ENCODE peak calls at places on chromosomes 1 and 21, in nine cellular contexts. P, B, V, X, G, K, S, C and F are unnamed samples.

GRCh38 chr1:2482588-2482987 is 6.5 kb downstream of the PLCH2 start:
- DNase-seq in P (no peak), B (no peak), V (no peak), X (no peak), G (peak; percentile 46), K (no peak), S (no peak), C (no peak), F (no peak)

GRCh38 chr1:89996415-89997110 is 1.7 kb downstream of the ZNF326 start:
- DNase-seq in P (no peak), B (no peak), V (no peak), X (no peak), G (no peak), K (no peak), S (no peak), C (no peak), F (no peak)

GRCh38 chr1:51313961-51314777 is 16.2 kb downstream of the TTC39A start:
- DNase-seq in P (peak; percentile 87), B (no peak), V (no peak), X (no peak), G (no peak), K (no peak), S (peak; percentile 56), C (peak; percentile 51), F (no peak)

GRCh38 chr1:207752456-207753132 is 740 bp downstream of the CD46 start:
- DNase-seq in P (peak; percentile 13), B (peak; percentile 71), V (peak; percentile 11), X (peak; percentile 11), G (peak; percentile 70), K (no peak), S (peak; percentile 85), C (no peak), F (no peak)

GRCh38 chr1:19484338-19484792 is 974 bp downstream of the CAPZB start:
- DNase-seq in P (no peak), B (no peak), V (no peak), X (peak; percentile 42), G (no peak), K (no peak), S (peak; percentile 67), C (no peak), F (no peak)

GRCh38 chr1:22131875-22132486 is 10.9 kb downstream of the WNT4 start:
- DNase-seq in P (no peak), B (peak; percentile 93), V (no peak), X (peak; percentile 63), G (peak; percentile 66), K (no peak), S (peak; percentile 74), C (no peak), F (no peak)

GRCh38 chr1:169944621-169945020 is 50.9 kb upstream of the SCYL3 start:
- DNase-seq in P (no peak), B (peak; percentile 50), V (no peak), X (no peak), G (no peak), K (no peak), S (no peak), C (no peak), F (no peak)

GRCh38 chr21:32364387-32364786 is 28.4 kb downstream of the URB1 start:
- DNase-seq in P (no peak), B (no peak), V (no peak), X (no peak), G (no peak), K (peak; percentile 18), S (no peak), C (no peak), F (no peak)

GRCh38 chr1:150974580-150975478 is at the start of gene CERS2:
- DNase-seq in P (peak; percentile 69), B (peak; percentile 91), V (no peak), X (peak; percentile 78), G (peak; percentile 85), K (peak; percentile 61), S (peak; percentile 92), C (peak; percentile 92), F (peak; percentile 49)

GRCh38 chr1:108048311-108049082 is 83.5 kb upstream of the VAV3 start:
- DNase-seq in P (no peak), B (no peak), V (no peak), X (no peak), G (no peak), K (no peak), S (no peak), C (no peak), F (no peak)
- H3K27ac ChIP-seq in P (no peak overlapping the region), B (no peak overlapping the region), V (no peak overlapping the region), X (no peak overlapping the region), G (no peak overlapping the region), K (peak overlapping the region; percentile 63), S (no peak overlapping the region), C (no peak overlapping the region), F (no peak overlapping the region)

GRCh38 chr1:203289982-203290260 is 15.4 kb upstream of the BTG2 start:
- DNase-seq in P (no peak), B (no peak), V (no peak), X (no peak), G (no peak), K (no peak), S (no peak), C (no peak), F (no peak)
- H3K27ac ChIP-seq in P (no peak overlapping the region), B (peak overlapping the region; percentile 93), V (peak overlapping the region; percentile 94), X (peak overlapping the region; percentile 100), G (peak overlapping the region; percentile 94), K (peak overlapping the region; percentile 99), S (peak overlapping the region; percentile 99), C (peak overlapping the region; percentile 91), F (peak overlapping the region; percentile 98)

DNA sequence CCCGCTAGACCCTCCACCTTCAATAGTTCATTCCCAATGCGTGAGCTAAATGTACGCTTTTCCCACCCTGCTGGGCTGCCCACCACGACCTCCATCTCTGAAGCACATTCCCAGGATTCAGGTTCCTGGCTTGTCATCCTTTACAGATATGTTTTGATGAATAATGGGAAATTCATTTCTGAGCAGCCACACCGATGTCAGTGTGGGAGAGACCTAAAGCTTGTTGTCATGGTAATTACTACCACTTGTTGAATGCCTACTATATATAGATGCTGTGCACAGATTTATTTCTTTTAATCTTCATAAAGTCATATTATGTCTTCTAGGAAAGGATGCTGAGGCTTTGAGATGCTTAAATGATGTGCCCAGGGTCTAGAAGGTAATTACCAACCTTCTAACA is 8.0 kb downstream of the RCSD1 start:
- DNase-seq in P (no peak), B (no peak), V (no peak), X (no peak), G (no peak), K (no peak), S (no peak), C (no peak), F (no peak)
- H3K27ac ChIP-seq in P (no peak overlapping the region), B (no peak overlapping the region), V (no peak overlapping the region), X (no peak overlapping the region), G (no peak overlapping the region), K (no peak overlapping the region), S (no peak overlapping the region), C (no peak overlapping the region), F (peak overlapping the region; percentile 86)

GRCh38 chr1:31977361-31978131 is 36.1 kb upstream of the KHDRBS1 start:
- DNase-seq in P (peak; percentile 47), B (peak; percentile 90), V (no peak), X (no peak), G (no peak), K (no peak), S (no peak), C (no peak), F (no peak)
- H3K27ac ChIP-seq in P (peak overlapping the region; percentile 22), B (no peak overlapping the region), V (no peak overlapping the region), X (no peak overlapping the region), G (peak overlapping the region; percentile 17), K (peak overlapping the region; percentile 73), S (no peak overlapping the region), C (no peak overlapping the region), F (no peak overlapping the region)

DNA sequence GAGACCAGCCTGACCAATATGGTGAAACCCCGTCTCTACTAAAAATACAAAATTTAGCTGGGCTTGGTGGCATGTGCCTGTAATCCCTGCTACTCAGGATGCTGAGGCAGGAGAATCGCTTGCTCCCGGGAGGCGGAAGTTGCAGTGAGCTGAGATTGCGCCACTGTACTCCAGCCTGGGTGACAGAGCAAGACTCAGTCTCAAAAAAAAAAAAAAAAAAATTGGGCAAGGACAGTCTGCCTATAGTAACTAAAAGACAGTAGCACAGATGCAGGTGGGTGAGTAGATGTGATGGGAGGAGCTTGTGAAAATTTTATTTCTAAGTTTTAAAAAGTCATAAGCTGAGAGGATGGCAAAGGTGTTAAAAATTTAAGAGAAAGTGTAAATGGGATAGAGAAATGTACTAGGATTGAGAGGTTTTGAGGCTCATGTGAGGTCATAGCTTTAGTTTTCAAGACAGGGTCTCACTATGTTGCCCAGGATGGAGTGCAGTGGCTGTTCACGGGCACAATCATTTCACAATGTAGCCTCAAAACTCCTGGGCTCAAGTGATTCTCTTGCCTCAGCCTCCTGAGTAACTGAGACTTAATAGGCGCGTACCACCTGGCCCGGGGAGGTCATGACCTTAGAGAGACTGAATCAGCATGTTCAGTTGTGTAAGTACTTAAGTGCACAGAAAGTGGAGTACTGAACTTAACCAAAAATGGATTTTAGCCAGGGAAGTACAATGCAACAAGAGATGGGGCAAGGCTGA is 33.7 kb downstream of the PTP4A2 start:
- DNase-seq in P (peak; percentile 43), B (no peak), V (no peak), X (no peak), G (peak; percentile 13), K (no peak), S (no peak), C (peak; percentile 81), F (no peak)
- H3K27ac ChIP-seq in P (no peak overlapping the region), B (no peak overlapping the region), V (no peak overlapping the region), X (no peak overlapping the region), G (no peak overlapping the region), K (no peak overlapping the region), S (no peak overlapping the region), C (no peak overlapping the region), F (no peak overlapping the region)

GRCh38 chr1:67713071-67713806 is 28.2 kb downstream of the GADD45A start:
- DNase-seq in P (peak; percentile 91), B (no peak), V (no peak), X (no peak), G (no peak), K (no peak), S (no peak), C (no peak), F (no peak)
- H3K27ac ChIP-seq in P (no peak overlapping the region), B (no peak overlapping the region), V (no peak overlapping the region), X (no peak overlapping the region), G (peak overlapping the region; percentile 43), K (peak overlapping the region; percentile 69), S (peak overlapping the region; percentile 69), C (no peak overlapping the region), F (no peak overlapping the region)